ENCODE peak calls at places on chromosomes 16 and 17, in five cellular contexts. K, Z, R, O and V are unnamed samples.
A peak's percentile ranks its signal among the peaks of the same experiment; 100 is the strongest.

GRCh38 chr17:71472809-71473789 is 647.7 kb upstream of the SOX9 start:
- DNase-seq in K (no peak), R (no peak), O (no peak), Z (no peak), V (peak; percentile 70)

GRCh38 chr16:424623-425081 is 797 bp upstream of the RAB11FIP3 start:
- DNase-seq in O (peak; percentile 92), Z (no peak), R (no peak), K (peak; percentile 60), V (peak; percentile 41)

GRCh38 chr16:27214084-27214961 is 11.0 kb downstream of the KDM8 start:
- DNase-seq in O (no peak), R (no peak), K (no peak), Z (no peak), V (no peak)

GRCh38 chr17:60392845-60393702 is 1.1 kb upstream of the USP32 start:
- DNase-seq in K (no peak), O (no peak), Z (no peak), R (peak; percentile 47), V (peak; percentile 40)

GRCh38 chr17:31293586-31293985 is 3.5 kb downstream of the OMG start:
- DNase-seq in O (no peak), Z (no peak), R (no peak), K (no peak), V (peak; percentile 48)

GRCh38 chr17:39939031-39939430 is 11.5 kb downstream of the LRRC3C start:
- DNase-seq in R (no peak), O (no peak), K (no peak), Z (no peak), V (no peak)

GRCh38 chr17:59963738-59964454 is 644 bp downstream of the RNFT1 start:
- DNase-seq in R (peak; percentile 56), K (peak; percentile 50), O (no peak), Z (peak; percentile 55), V (peak; percentile 58)

GRCh38 chr16:3774156-3774767 is 56.9 kb upstream of the TRAP1 start:
- DNase-seq in Z (no peak), K (peak; percentile 88), O (peak; percentile 46), R (no peak), V (peak; percentile 82)

GRCh38 chr17:17051380-17051779 is 9.1 kb downstream of the MPRIP start:
- DNase-seq in R (no peak), K (no peak), Z (no peak), O (peak; percentile 68), V (no peak)

GRCh38 chr16:1019934-1020305 is 38.4 kb downstream of the SOX8 start:
- DNase-seq in Z (no peak), K (no peak), O (no peak), R (no peak), V (no peak)

GRCh38 chr16:14364386-14365199 is 265.5 kb downstream of the PARN start:
- DNase-seq in O (no peak), K (no peak), Z (no peak), R (peak; percentile 59), V (peak; percentile 80)

GRCh38 chr16:67372664-67373063 is 20.6 kb downstream of the TPPP3 start:
- DNase-seq in Z (no peak), O (no peak), K (no peak), R (no peak), V (peak; percentile 36)

GRCh38 chr17:47718634-47719405 is 14.2 kb upstream of the TBX21 start:
- DNase-seq in O (no peak), K (no peak), R (no peak), Z (no peak), V (no peak)

GRCh38 chr17:28763804-28764266 is 20.0 kb downstream of the TRAF4 start:
- DNase-seq in Z (no peak), O (peak; percentile 96), K (peak; percentile 68), R (no peak), V (peak; percentile 79)

GRCh38 chr17:8481089-8481488 is 45.4 kb downstream of the NDEL1 start:
- DNase-seq in K (no peak), Z (no peak), R (no peak), O (peak; percentile 82), V (no peak)

GRCh38 chr17:38545531-38546225 is 60.1 kb downstream of the SRCIN1 start:
- DNase-seq in Z (no peak), R (no peak), K (no peak), O (no peak), V (no peak)

GRCh38 chr17:63843387-63844292 is 1.2 kb upstream of the SMARCD2 start:
- DNase-seq in R (peak; percentile 62), Z (peak; percentile 71), O (no peak), K (peak; percentile 83), V (peak; percentile 92)

GRCh38 chr16:49455991-49456745 is 82.6 kb downstream of the C16orf78 start:
- DNase-seq in K (no peak), Z (no peak), R (peak; percentile 16), O (peak; percentile 53), V (no peak)

GRCh38 chr16:19677403-19677802 is 40.6 kb downstream of the KNOP1 start:
- DNase-seq in Z (no peak), R (no peak), O (no peak), K (peak; percentile 51), V (no peak)

GRCh38 chr17:27366438-27366837 is 72.5 kb downstream of the WSB1 start:
- DNase-seq in Z (no peak), R (no peak), O (no peak), K (no peak), V (no peak)

GRCh38 chr16:188674-189073 is 8.4 kb downstream of the HBQ1 start:
- DNase-seq in R (no peak), K (no peak), Z (no peak), O (no peak), V (no peak)

GRCh38 chr16:379183-379960 is 2.4 kb downstream of the PGAP6 start:
- DNase-seq in Z (peak; percentile 88), K (no peak), R (peak; percentile 88), O (no peak), V (no peak)

GRCh38 chr17:65261682-65262636 is 124.8 kb downstream of the RGS9 start:
- DNase-seq in R (no peak), O (peak; percentile 4), K (no peak), Z (no peak), V (peak; percentile 46)

GRCh38 chr16:72536673-72537435 is 364.9 kb upstream of the PMFBP1 start:
- DNase-seq in O (no peak), Z (no peak), K (no peak), R (no peak), V (peak; percentile 84)

GRCh38 chr16:64362193-64362592 is 759.7 kb downstream of the CDH11 start:
- DNase-seq in O (no peak), K (no peak), R (no peak), Z (no peak), V (peak; percentile 26)

GRCh38 chr16:6913535-6913934 is 419.1 kb upstream of the RBFOX1 start:
- DNase-seq in Z (no peak), K (no peak), O (no peak), R (no peak), V (no peak)

GRCh38 chr17:79657861-79658810 is 47.3 kb upstream of the RBFOX3 start:
- DNase-seq in Z (no peak), O (no peak), R (no peak), K (no peak), V (no peak)

DNA sequence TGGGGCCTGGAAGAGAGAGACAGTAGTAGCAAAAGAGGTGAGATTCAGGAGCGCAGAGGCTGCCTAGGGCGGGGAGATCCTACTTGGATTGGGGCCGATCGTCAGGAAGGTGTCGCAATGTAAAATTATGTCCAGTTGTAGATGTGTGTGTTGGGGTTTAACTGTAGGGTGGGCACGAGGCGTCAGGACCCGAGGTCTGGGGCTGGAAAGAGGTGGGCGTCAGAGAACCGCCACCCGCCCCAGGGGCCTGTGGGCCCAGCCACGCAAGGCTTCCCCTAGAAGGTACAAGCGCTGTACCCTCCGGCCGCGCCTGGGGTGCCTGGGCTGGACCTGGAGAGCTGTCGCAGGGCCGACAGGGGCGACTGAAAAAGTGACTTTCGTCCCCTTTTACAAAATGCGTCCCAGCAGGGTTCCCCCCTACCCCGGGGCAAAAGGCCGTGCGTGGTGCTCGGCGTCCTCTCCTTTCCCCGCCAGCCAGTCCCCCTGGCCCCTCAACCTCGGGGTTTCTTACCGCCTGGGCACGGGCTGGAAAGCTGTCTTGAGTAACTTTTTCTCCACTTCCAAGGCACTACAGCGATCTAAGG is 2.8 kb downstream of the IRX3 start:
- DNase-seq in Z (no peak), K (peak; percentile 41), O (peak; percentile 85), R (no peak), V (no peak)
- H3K4me3 ChIP-seq in Z (no peak overlapping the region), K (peak overlapping the region; percentile 71), O (peak overlapping the region; percentile 75), R (peak overlapping the region; percentile 53), V (peak overlapping the region; percentile 81)

DNA sequence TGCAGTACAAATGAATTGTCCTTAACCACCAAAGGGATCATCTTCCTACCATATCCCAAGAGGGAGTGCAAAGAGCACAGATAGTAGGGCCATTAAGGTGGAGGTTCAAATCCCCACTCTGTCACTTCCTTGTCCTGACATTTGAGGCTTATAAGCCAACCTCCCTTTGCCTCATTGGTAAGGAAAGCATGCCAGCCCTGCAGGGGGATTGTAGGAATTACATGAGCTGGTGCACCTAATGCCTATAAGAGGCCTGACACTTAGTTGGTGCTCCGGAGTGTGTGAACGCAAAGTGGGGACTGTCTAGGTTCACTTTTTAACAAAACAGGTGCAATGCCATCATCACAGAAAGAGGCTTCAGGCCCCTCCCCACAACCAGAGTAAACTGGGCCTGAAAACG is 374.4 kb downstream of the SNX29 start:
- DNase-seq in Z (no peak), K (no peak), R (no peak), O (no peak), V (no peak)
- TF ChIP-seq CTCF in Z (no peak), K (no peak), R (no peak), O (no peak), V (no peak)

GRCh38 chr17:21452377-21453143 is 76.4 kb downstream of the KCNJ12 start:
- DNase-seq in K (peak; percentile 69), R (peak; percentile 62), Z (peak; percentile 66), O (peak; percentile 90), V (peak; percentile 71)

GRCh38 chr17:21453144-21453982 is 77.2 kb downstream of the KCNJ12 start:
- DNase-seq in R (no peak), Z (no peak), O (no peak), K (no peak), V (no peak)

GRCh38 chr17:21457051-21458026 is 81.2 kb downstream of the KCNJ12 start:
- DNase-seq in K (peak; percentile 91), Z (peak; percentile 90), R (peak; percentile 89), O (peak; percentile 98), V (peak; percentile 78)

GRCh38 chr17:21458036-21458435 is 81.9 kb downstream of the KCNJ12 start:
- DNase-seq in Z (no peak), O (no peak), R (no peak), K (no peak), V (no peak)

GRCh38 chr17:21455761-21456160 is 79.6 kb downstream of the KCNJ12 start:
- DNase-seq in O (no peak), Z (no peak), K (no peak), R (no peak), V (no peak)
- H3K4me3 ChIP-seq in O (no peak overlapping the region), Z (no peak overlapping the region), K (no peak overlapping the region), R (no peak overlapping the region), V (no peak overlapping the region)

GRCh38 chr17:66338937-66339336 is 36.5 kb downstream of the PRKCA start:
- DNase-seq in K (no peak), O (no peak), Z (no peak), R (no peak), V (no peak)

GRCh38 chr17:66337866-66338472 is 35.6 kb downstream of the PRKCA start:
- DNase-seq in O (no peak), Z (no peak), R (no peak), K (no peak), V (no peak)

GRCh38 chr17:66341462-66341861 is 39.0 kb downstream of the PRKCA start:
- DNase-seq in R (no peak), O (no peak), Z (no peak), K (no peak), V (no peak)

GRCh38 chr17:66340720-66341119 is 38.3 kb downstream of the PRKCA start:
- DNase-seq in R (no peak), K (no peak), Z (no peak), O (no peak), V (no peak)

GRCh38 chr17:66339563-66339962 is 37.1 kb downstream of the PRKCA start:
- DNase-seq in R (no peak), K (no peak), O (no peak), Z (no peak), V (no peak)
- TF ChIP-seq CTCF in R (no peak), K (no peak), O (no peak), Z (no peak), V (no peak)